ENCODE peak calls at places on chromosomes 2 and 18, in five cellular contexts. Z, Q, B, P and D are unnamed samples.

GRCh38 chr18:23200751-23201150 is 65.5 kb downstream of the CABLES1 start:
- DNase-seq in Q (peak; percentile 43), P (no peak), Z (no peak), B (no peak), D (no peak)

GRCh38 chr2:43114210-43114609 is 112.2 kb downstream of the ZFP36L2 start:
- DNase-seq in P (no peak), Q (no peak), Z (no peak), B (no peak), D (no peak)

GRCh38 chr2:78977661-78978145 is 47.8 kb upstream of the REG3G start:
- DNase-seq in P (no peak), B (no peak), Q (no peak), Z (peak; percentile 86), D (no peak)

GRCh38 chr2:235080108-235080507 is 128.3 kb downstream of the SH3BP4 start:
- DNase-seq in B (no peak), P (peak; percentile 83), Q (no peak), Z (no peak), D (no peak)

GRCh38 chr2:150900913-150901312 is 360.8 kb downstream of the RBM43 start:
- DNase-seq in Q (no peak), P (no peak), Z (no peak), B (no peak), D (no peak)

GRCh38 chr2:142082363-142082762 is 48.5 kb downstream of the LRP1B start:
- DNase-seq in Z (no peak), Q (peak; percentile 6), P (no peak), B (no peak), D (no peak)

GRCh38 chr2:237208373-237209045 is 122.8 kb downstream of the COPS8 start:
- DNase-seq in P (peak; percentile 94), Q (no peak), Z (no peak), B (no peak), D (no peak)

GRCh38 chr2:110105608-110106467 is 9.8 kb downstream of the MALL start:
- DNase-seq in Z (no peak), Q (no peak), B (no peak), P (peak; percentile 77), D (no peak)

GRCh38 chr2:217489145-217489960 is 513.4 kb downstream of the TNS1 start:
- DNase-seq in Q (peak; percentile 31), Z (no peak), B (no peak), P (peak; percentile 70), D (no peak)

GRCh38 chr2:12479042-12479601 is 237.6 kb upstream of the TRIB2 start:
- DNase-seq in Z (no peak), B (no peak), P (peak; percentile 59), Q (no peak), D (no peak)

GRCh38 chr18:4204151-4204720 is 250.9 kb downstream of the DLGAP1 start:
- DNase-seq in Q (no peak), P (no peak), B (no peak), Z (no peak), D (no peak)

GRCh38 chr18:8627107-8627472 is 17.9 kb downstream of the RAB12 start:
- DNase-seq in Z (no peak), Q (no peak), B (no peak), P (no peak), D (no peak)

GRCh38 chr18:8629602-8630001 is 20.4 kb downstream of the RAB12 start:
- DNase-seq in Z (no peak), Q (no peak), B (no peak), P (no peak), D (no peak)

GRCh38 chr18:8626414-8627106 is 17.3 kb downstream of the RAB12 start:
- DNase-seq in Z (no peak), Q (no peak), B (no peak), P (no peak), D (no peak)

GRCh38 chr18:8625693-8626092 is 16.5 kb downstream of the RAB12 start:
- DNase-seq in Q (no peak), P (no peak), Z (no peak), B (no peak), D (no peak)

DNA sequence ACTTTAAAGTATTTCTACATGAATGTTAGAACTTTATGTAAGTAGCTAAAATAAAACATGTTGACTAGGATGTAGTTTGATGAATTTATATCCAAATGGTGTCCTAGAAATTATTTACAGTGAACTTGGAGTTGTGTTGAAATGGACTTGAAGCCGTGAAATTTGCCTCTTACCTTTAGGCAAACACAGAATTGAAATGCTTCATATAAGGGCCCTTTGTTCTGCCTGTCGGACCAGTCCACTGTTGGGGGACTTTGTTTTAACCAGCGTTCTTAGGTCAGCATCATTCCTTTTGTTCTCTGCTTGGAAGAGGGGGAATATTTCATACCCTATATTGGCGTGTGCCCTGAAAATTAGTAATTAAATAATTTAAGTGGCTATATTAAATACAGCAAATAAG is 18.3 kb downstream of the RAB12 start:
- DNase-seq in Z (no peak), Q (no peak), P (no peak), B (no peak), D (no peak)
- H3K4me1 ChIP-seq in Z (peaks cover 9% of the 10 kb centered on the region), Q (no peaks in the 10 kb centered on the region), P (peaks cover 13% of the 10 kb centered on the region), B (peaks cover 9% of the 10 kb centered on the region), D (no peaks in the 10 kb centered on the region)

GRCh38 chr2:112061840-112062239 is 6.8 kb downstream of the TMEM87B start:
- DNase-seq in B (no peak), P (no peak), Q (no peak), Z (no peak), D (no peak)

GRCh38 chr2:112059671-112060070 is 4.6 kb downstream of the TMEM87B start:
- DNase-seq in Q (no peak), P (no peak), Z (no peak), B (no peak), D (no peak)

GRCh38 chr2:112065486-112065885 is 10.4 kb downstream of the TMEM87B start:
- DNase-seq in Z (no peak), Q (no peak), B (no peak), P (no peak), D (no peak)

GRCh38 chr2:112062894-112063293 is 7.8 kb downstream of the TMEM87B start:
- DNase-seq in Z (no peak), Q (no peak), P (no peak), B (no peak), D (no peak)

DNA sequence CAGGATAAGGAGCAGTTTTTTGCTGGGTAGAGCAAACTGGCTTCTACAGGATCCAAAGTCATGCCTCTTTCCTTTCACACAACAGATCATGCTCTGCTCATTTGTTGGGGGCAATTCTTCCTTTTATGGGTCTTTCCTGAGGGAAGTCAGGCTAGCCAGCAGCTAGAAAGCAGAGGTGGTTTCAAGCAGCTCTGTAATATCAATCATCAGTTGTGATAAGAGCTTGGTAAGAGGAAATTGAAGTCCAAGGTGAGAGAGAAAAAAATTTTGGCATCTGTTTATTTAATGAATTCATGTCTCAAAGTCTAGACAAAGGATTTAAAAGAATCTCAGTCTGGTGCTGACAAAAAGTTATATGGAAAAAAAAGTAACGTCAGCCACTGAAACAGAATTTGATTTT is 6.2 kb downstream of the TMEM87B start:
- DNase-seq in Q (no peak), P (no peak), B (no peak), Z (no peak), D (no peak)
- H3K27ac ChIP-seq in Q (no peak overlapping the region), P (no peak overlapping the region), B (no peak overlapping the region), Z (no peak overlapping the region), D (no peak overlapping the region)

GRCh38 chr2:231565915-231566594 is 26.6 kb upstream of the TEX44 start:
- DNase-seq in Q (no peak), Z (no peak), P (no peak), B (no peak), D (no peak)
- H3K4me1 ChIP-seq in Q (no peaks in the 10 kb centered on the region), Z (peaks cover 14% of the 10 kb centered on the region), P (no peaks in the 10 kb centered on the region), B (no peaks in the 10 kb centered on the region), D (no peaks in the 10 kb centered on the region)

GRCh38 chr2:230602562-230603230 is 109.9 kb upstream of the CAB39 start:
- DNase-seq in Z (peak; percentile 94), P (no peak), Q (no peak), B (peak; percentile 72), D (no peak)

GRCh38 chr2:230601510-230601909 is 111.1 kb upstream of the CAB39 start:
- DNase-seq in B (no peak), Z (peak; percentile 63), P (no peak), Q (no peak), D (no peak)

GRCh38 chr2:230599854-230600253 is 112.8 kb upstream of the CAB39 start:
- DNase-seq in B (no peak), Z (no peak), Q (no peak), P (no peak), D (no peak)

GRCh38 chr2:230600285-230600684 is 112.4 kb upstream of the CAB39 start:
- DNase-seq in P (no peak), Q (no peak), B (no peak), Z (no peak), D (no peak)

GRCh38 chr2:230600881-230601280 is 111.8 kb upstream of the CAB39 start:
- DNase-seq in B (no peak), Q (no peak), P (no peak), Z (peak; percentile 41), D (no peak)
- H3K27ac ChIP-seq in B (no peak overlapping the region), Q (no peak overlapping the region), P (no peak overlapping the region), Z (peak overlapping the region; percentile 79), D (no peak overlapping the region)

GRCh38 chr18:79508565-79509535 is 113.1 kb downstream of the NFATC1 start:
- DNase-seq in Q (no peak), B (peak; percentile 22), P (no peak), Z (no peak), D (peak; percentile 67)

GRCh38 chr18:79506191-79507075 is 110.7 kb downstream of the NFATC1 start:
- DNase-seq in P (peak; percentile 58), Q (peak; percentile 70), Z (no peak), B (peak; percentile 41), D (peak; percentile 64)

GRCh38 chr18:79509536-79509930 is 113.8 kb downstream of the NFATC1 start:
- DNase-seq in B (peak; percentile 28), Z (no peak), Q (no peak), P (no peak), D (peak; percentile 18)

GRCh38 chr18:79507546-79508480 is 112.1 kb downstream of the NFATC1 start:
- DNase-seq in B (peak; percentile 10), P (peak; percentile 88), Z (no peak), Q (no peak), D (peak; percentile 89)

DNA sequence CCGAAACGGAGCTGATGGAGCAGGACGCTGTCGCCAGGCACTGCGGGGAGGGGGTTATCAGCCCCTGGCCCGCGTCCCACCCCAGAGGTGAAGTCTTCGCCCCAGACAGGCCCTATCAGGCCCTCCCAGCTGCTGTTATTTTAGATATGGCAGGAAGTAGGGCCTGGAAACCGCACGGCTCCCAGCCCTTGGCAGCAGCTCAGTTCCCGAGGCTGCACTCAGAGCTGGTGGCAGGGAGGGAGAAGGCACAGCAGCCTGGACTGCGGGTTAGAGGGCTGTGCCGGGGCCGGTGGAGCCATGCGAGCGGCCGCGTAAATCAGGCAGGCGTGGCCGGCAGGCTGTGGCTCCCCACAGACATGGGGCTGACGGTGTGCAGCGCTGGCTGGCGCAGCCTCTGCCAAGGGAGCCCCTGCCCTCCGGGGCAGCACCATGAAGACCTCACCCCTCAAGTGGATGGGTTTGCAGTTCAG is 111.4 kb downstream of the NFATC1 start:
- DNase-seq in Z (no peak), Q (no peak), B (peak; percentile 43), P (peak; percentile 79), D (peak; percentile 88)
- H3K4me1 ChIP-seq in Z (peaks cover 9% of the 10 kb centered on the region), Q (peaks cover 17% of the 10 kb centered on the region), B (peaks cover 40% of the 10 kb centered on the region), P (peaks cover 24% of the 10 kb centered on the region), D (no peaks in the 10 kb centered on the region)